ENCODE peak calls at places on chromosomes 11 and 22, in four cellular contexts. One of them, this sample, is unnamed.

GRCh38 chr11:88175004-88175706 is at the start of gene RAB38:
- DNase-seq in HCT116: peak
- DNase-seq in CD4-positive, alpha-beta T cell: no peak
- DNase-seq in IMR-90: peak
- DNase-seq in this sample: peak

GRCh38 chr11:68149417-68149816 is 28.2 kb upstream of the CHKA start:
- DNase-seq in HCT116: no peak
- DNase-seq in CD4-positive, alpha-beta T cell: no peak
- DNase-seq in IMR-90: no peak
- DNase-seq in this sample: no peak

GRCh38 chr11:86021390-86021789 is 47.5 kb downstream of the PICALM start:
- DNase-seq in HCT116: no peak
- DNase-seq in CD4-positive, alpha-beta T cell: no peak
- DNase-seq in IMR-90: no peak
- DNase-seq in this sample: no peak

GRCh38 chr11:120564573-120565301 is 53.2 kb downstream of the GRIK4 start:
- DNase-seq in HCT116: no peak
- DNase-seq in CD4-positive, alpha-beta T cell: no peak
- DNase-seq in IMR-90: peak
- DNase-seq in this sample: peak

GRCh38 chr22:44859641-44860040 is 107.3 kb downstream of the ARHGAP8 start:
- DNase-seq in HCT116: no peak
- DNase-seq in CD4-positive, alpha-beta T cell: no peak
- DNase-seq in IMR-90: no peak
- DNase-seq in this sample: no peak

GRCh38 chr11:111935331-111936044 is 1.7 kb upstream of the DIXDC1 start:
- DNase-seq in HCT116: no peak
- DNase-seq in CD4-positive, alpha-beta T cell: no peak
- DNase-seq in IMR-90: peak
- DNase-seq in this sample: peak

GRCh38 chr22:35649026-35649553 is 844 bp downstream of the APOL6 start:
- DNase-seq in HCT116: no peak
- DNase-seq in CD4-positive, alpha-beta T cell: no peak
- DNase-seq in IMR-90: no peak
- DNase-seq in this sample: no peak

GRCh38 chr11:34192481-34193401 is 87.3 kb downstream of the NAT10 start:
- DNase-seq in HCT116: peak
- DNase-seq in CD4-positive, alpha-beta T cell: no peak
- DNase-seq in IMR-90: peak
- DNase-seq in this sample: no peak

GRCh38 chr11:17014321-17014773 is at the start of gene PLEKHA7:
- DNase-seq in HCT116: no peak
- DNase-seq in CD4-positive, alpha-beta T cell: no peak
- DNase-seq in IMR-90: no peak
- DNase-seq in this sample: peak

GRCh38 chr22:28116261-28116673 is 197.2 kb upstream of the PITPNB start:
- DNase-seq in HCT116: no peak
- DNase-seq in CD4-positive, alpha-beta T cell: no peak
- DNase-seq in IMR-90: peak
- DNase-seq in this sample: peak

GRCh38 chr11:57237204-57237681 is at the start of gene APLNR:
- DNase-seq in HCT116: no peak
- DNase-seq in CD4-positive, alpha-beta T cell: no peak
- DNase-seq in IMR-90: no peak
- DNase-seq in this sample: peak

GRCh38 chr11:35541621-35542375 is 16.4 kb upstream of the PAMR1 start:
- DNase-seq in HCT116: no peak
- DNase-seq in CD4-positive, alpha-beta T cell: no peak
- DNase-seq in IMR-90: peak
- DNase-seq in this sample: no peak

GRCh38 chr22:36374603-36375024 is 13.2 kb downstream of the MYH9 start:
- DNase-seq in HCT116: peak
- DNase-seq in CD4-positive, alpha-beta T cell: peak
- DNase-seq in IMR-90: peak
- DNase-seq in this sample: peak

GRCh38 chr11:95568236-95568635 is 221.3 kb downstream of the FAM76B start:
- DNase-seq in HCT116: no peak
- DNase-seq in CD4-positive, alpha-beta T cell: no peak
- DNase-seq in IMR-90: no peak
- DNase-seq in this sample: no peak

GRCh38 chr11:67031791-67032561 is 9.0 kb downstream of the SYT12 start:
- DNase-seq in HCT116: no peak
- DNase-seq in CD4-positive, alpha-beta T cell: no peak
- DNase-seq in IMR-90: peak
- DNase-seq in this sample: peak

GRCh38 chr11:57571631-57572030 is 4.2 kb upstream of the UBE2L6 start:
- DNase-seq in HCT116: no peak
- DNase-seq in CD4-positive, alpha-beta T cell: no peak
- DNase-seq in IMR-90: no peak
- DNase-seq in this sample: no peak

GRCh38 chr11:45615182-45615792 is 50.1 kb downstream of the CHST1 start:
- DNase-seq in HCT116: no peak
- DNase-seq in CD4-positive, alpha-beta T cell: no peak
- DNase-seq in IMR-90: no peak
- DNase-seq in this sample: no peak

GRCh38 chr11:1939006-1939626 is 8.0 kb upstream of the MRPL23 start:
- DNase-seq in HCT116: no peak
- DNase-seq in CD4-positive, alpha-beta T cell: no peak
- DNase-seq in IMR-90: no peak
- DNase-seq in this sample: no peak

GRCh38 chr11:94650756-94651155 is 83.6 kb downstream of the PIWIL4 start:
- DNase-seq in HCT116: no peak
- DNase-seq in CD4-positive, alpha-beta T cell: no peak
- DNase-seq in IMR-90: peak
- DNase-seq in this sample: peak

GRCh38 chr11:72066855-72067254 is 13.5 kb downstream of the NUMA1 start:
- DNase-seq in HCT116: no peak
- DNase-seq in CD4-positive, alpha-beta T cell: no peak
- DNase-seq in IMR-90: no peak
- DNase-seq in this sample: no peak
- H3K27ac ChIP-seq in HCT116: no peak
- H3K27ac ChIP-seq in CD4-positive, alpha-beta T cell: no peak
- H3K27ac ChIP-seq in IMR-90: peak
- H3K27ac ChIP-seq in this sample: no peak

GRCh38 chr11:69702239-69702668 is 1.6 kb downstream of the FGF19 start:
- DNase-seq in HCT116: no peak
- DNase-seq in CD4-positive, alpha-beta T cell: no peak
- DNase-seq in IMR-90: no peak
- DNase-seq in this sample: peak
- TF ChIP-seq CTCF in HCT116: no peak
- TF ChIP-seq CTCF in CD4-positive, alpha-beta T cell: no peak
- TF ChIP-seq CTCF in IMR-90: no peak
- TF ChIP-seq CTCF in this sample: no peak

GRCh38 chr22:24063361-24063760 is 52.3 kb downstream of the CABIN1 start:
- DNase-seq in HCT116: no peak
- DNase-seq in CD4-positive, alpha-beta T cell: no peak
- DNase-seq in IMR-90: no peak
- DNase-seq in this sample: no peak

GRCh38 chr22:24059793-24060192 is 48.7 kb downstream of the CABIN1 start:
- DNase-seq in HCT116: no peak
- DNase-seq in CD4-positive, alpha-beta T cell: no peak
- DNase-seq in IMR-90: no peak
- DNase-seq in this sample: no peak

GRCh38 chr22:24059121-24059520 is 48.0 kb downstream of the CABIN1 start:
- DNase-seq in HCT116: no peak
- DNase-seq in CD4-positive, alpha-beta T cell: no peak
- DNase-seq in IMR-90: peak
- DNase-seq in this sample: no peak

GRCh38 chr22:24061124-24061684 is 50.1 kb downstream of the CABIN1 start:
- DNase-seq in HCT116: no peak
- DNase-seq in CD4-positive, alpha-beta T cell: no peak
- DNase-seq in IMR-90: no peak
- DNase-seq in this sample: no peak

GRCh38 chr22:24060375-24060788 is 49.3 kb downstream of the CABIN1 start:
- DNase-seq in HCT116: no peak
- DNase-seq in CD4-positive, alpha-beta T cell: no peak
- DNase-seq in IMR-90: peak
- DNase-seq in this sample: no peak
- H3K27ac ChIP-seq in HCT116: no peak
- H3K27ac ChIP-seq in CD4-positive, alpha-beta T cell: no peak
- H3K27ac ChIP-seq in IMR-90: peak
- H3K27ac ChIP-seq in this sample: no peak

GRCh38 chr22:42880815-42881214 is 23.7 kb upstream of the ARFGAP3 start:
- DNase-seq in HCT116: no peak
- DNase-seq in CD4-positive, alpha-beta T cell: no peak
- DNase-seq in IMR-90: no peak
- DNase-seq in this sample: peak
- TF ChIP-seq CTCF in HCT116: peak
- TF ChIP-seq CTCF in CD4-positive, alpha-beta T cell: no peak
- TF ChIP-seq CTCF in IMR-90: no peak
- TF ChIP-seq CTCF in this sample: peak

DNA sequence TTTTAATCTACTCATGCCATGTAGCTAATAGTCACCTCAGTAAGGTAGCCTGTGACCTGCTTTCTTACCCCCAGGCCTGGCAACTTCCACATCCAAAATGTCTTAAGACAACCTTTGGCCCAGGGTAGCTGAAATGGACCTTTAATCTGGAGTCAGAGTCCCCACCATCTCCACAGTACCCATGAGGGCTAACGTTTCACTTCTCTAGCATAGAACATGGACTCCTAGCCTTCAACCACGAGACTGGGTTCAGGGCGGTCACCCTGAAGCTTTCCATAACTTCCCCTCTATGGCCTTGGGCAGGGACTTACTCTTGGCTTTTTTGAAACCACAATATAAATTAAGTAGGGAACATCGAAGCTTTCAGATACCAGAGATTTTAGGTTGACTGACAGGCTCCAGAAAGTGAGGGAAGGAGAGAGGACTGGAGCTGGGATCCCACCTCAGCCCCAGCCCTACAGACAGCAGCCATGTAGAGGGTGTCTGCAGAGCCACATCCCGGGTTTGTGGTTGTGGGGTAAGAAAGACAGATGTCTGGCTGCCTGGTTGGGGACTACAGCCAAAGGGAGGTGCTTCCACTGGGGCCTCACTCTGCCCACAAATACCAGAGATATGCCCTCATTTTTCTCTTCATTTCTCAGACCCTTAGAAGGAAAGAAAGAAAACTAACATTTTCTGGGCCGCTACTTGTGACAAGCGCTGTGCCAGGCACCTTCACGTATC is 2.6 kb downstream of the TBC1D10A start:
- DNase-seq in HCT116: no peak
- DNase-seq in CD4-positive, alpha-beta T cell: peak
- DNase-seq in IMR-90: peak
- DNase-seq in this sample: no peak
- H3K27ac ChIP-seq in HCT116: no peak
- H3K27ac ChIP-seq in CD4-positive, alpha-beta T cell: peak
- H3K27ac ChIP-seq in IMR-90: peak
- H3K27ac ChIP-seq in this sample: no peak

GRCh38 chr11:64251986-64252837 is 882 bp downstream of the PLCB3 start:
- DNase-seq in HCT116: no peak
- DNase-seq in CD4-positive, alpha-beta T cell: no peak
- DNase-seq in IMR-90: no peak
- DNase-seq in this sample: peak
- TF ChIP-seq CTCF in HCT116: peak
- TF ChIP-seq CTCF in CD4-positive, alpha-beta T cell: no peak
- TF ChIP-seq CTCF in IMR-90: peak
- TF ChIP-seq CTCF in this sample: peak

GRCh38 chr11:118175031-118175531 is 1.4 kb downstream of the SCN2B start:
- DNase-seq in HCT116: no peak
- DNase-seq in CD4-positive, alpha-beta T cell: no peak
- DNase-seq in IMR-90: peak
- DNase-seq in this sample: no peak
- H3K27ac ChIP-seq in HCT116: no peak
- H3K27ac ChIP-seq in CD4-positive, alpha-beta T cell: no peak
- H3K27ac ChIP-seq in IMR-90: peak
- H3K27ac ChIP-seq in this sample: no peak

GRCh38 chr11:61610905-61611304 is 30.0 kb upstream of the SYT7 start:
- DNase-seq in HCT116: no peak
- DNase-seq in CD4-positive, alpha-beta T cell: no peak
- DNase-seq in IMR-90: no peak
- DNase-seq in this sample: no peak

GRCh38 chr11:61607920-61608599 is 27.2 kb upstream of the SYT7 start:
- DNase-seq in HCT116: no peak
- DNase-seq in CD4-positive, alpha-beta T cell: no peak
- DNase-seq in IMR-90: no peak
- DNase-seq in this sample: no peak

GRCh38 chr11:61609000-61609969 is 28.4 kb upstream of the SYT7 start:
- DNase-seq in HCT116: no peak
- DNase-seq in CD4-positive, alpha-beta T cell: no peak
- DNase-seq in IMR-90: no peak
- DNase-seq in this sample: no peak

GRCh38 chr11:61611309-61611708 is 30.4 kb upstream of the SYT7 start:
- DNase-seq in HCT116: no peak
- DNase-seq in CD4-positive, alpha-beta T cell: no peak
- DNase-seq in IMR-90: no peak
- DNase-seq in this sample: no peak

GRCh38 chr11:61609970-61610347 is 29.1 kb upstream of the SYT7 start:
- DNase-seq in HCT116: no peak
- DNase-seq in CD4-positive, alpha-beta T cell: no peak
- DNase-seq in IMR-90: no peak
- DNase-seq in this sample: peak
- TF ChIP-seq CTCF in HCT116: peak
- TF ChIP-seq CTCF in CD4-positive, alpha-beta T cell: no peak
- TF ChIP-seq CTCF in IMR-90: peak
- TF ChIP-seq CTCF in this sample: peak

DNA sequence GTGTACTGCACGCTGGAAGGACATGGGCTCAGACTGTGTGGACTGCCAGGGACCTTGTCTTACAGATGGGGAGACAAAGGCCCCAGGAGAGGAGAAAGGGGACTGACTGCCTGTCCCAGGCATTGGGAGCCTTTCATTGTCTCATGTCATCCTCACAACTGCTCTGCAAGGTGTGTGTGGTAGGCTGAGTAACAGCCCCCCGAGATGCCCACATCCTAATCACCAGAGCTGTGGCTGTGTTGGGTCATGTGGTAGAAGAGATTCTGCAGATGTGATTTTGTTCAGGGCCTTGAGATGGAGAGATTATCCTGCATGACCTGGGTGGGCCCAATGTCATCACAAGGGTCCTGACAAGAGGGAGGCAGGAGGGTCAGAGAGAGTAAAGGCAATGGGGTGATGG is 39.1 kb downstream of the ARRB1 start:
- DNase-seq in HCT116: no peak
- DNase-seq in CD4-positive, alpha-beta T cell: no peak
- DNase-seq in IMR-90: no peak
- DNase-seq in this sample: no peak
- H3K27ac ChIP-seq in HCT116: no peak
- H3K27ac ChIP-seq in CD4-positive, alpha-beta T cell: no peak
- H3K27ac ChIP-seq in IMR-90: no peak
- H3K27ac ChIP-seq in this sample: peak

This sample was measured in endodermal cell.